ENCODE peak calls at places on chromosomes 7 and 10, in six cellular contexts. One of them, this sample, is unnamed.

GRCh38 chr10:6624392-6624791 is 44.3 kb upstream of the PRKCQ start:
- DNase-seq in stimulated activated CD4-positive, alpha-beta T cell treated with anti-CD3 and anti-CD28 coated beads, Interleukin-15, amount 100 ng/mL, for 1 hour: no peak
- DNase-seq in activated effector memory CD4-positive, alpha-beta T cell treated with anti-CD3 and anti-CD28 coated beads, Interleukin-2, amount 50 U/mL, for 16 hours: no peak
- DNase-seq in CD4-positive, alpha-beta T cell: no peak
- DNase-seq in HCEC 1CT: no peak
- DNase-seq in fibroblast of the conjunctiva: no peak
- DNase-seq in this sample: no peak

GRCh38 chr7:83738436-83738835 is 89.5 kb upstream of the SEMA3E start:
- DNase-seq in stimulated activated CD4-positive, alpha-beta T cell treated with anti-CD3 and anti-CD28 coated beads, Interleukin-15, amount 100 ng/mL, for 1 hour: no peak
- DNase-seq in HCEC 1CT: no peak
- DNase-seq in CD4-positive, alpha-beta T cell: no peak
- DNase-seq in activated effector memory CD4-positive, alpha-beta T cell treated with anti-CD3 and anti-CD28 coated beads, Interleukin-2, amount 50 U/mL, for 16 hours: no peak
- DNase-seq in fibroblast of the conjunctiva: no peak
- DNase-seq in this sample: no peak

GRCh38 chr10:131577786-131578471 is 266.4 kb upstream of the TCERG1L start:
- DNase-seq in fibroblast of the conjunctiva: no peak
- DNase-seq in activated effector memory CD4-positive, alpha-beta T cell treated with anti-CD3 and anti-CD28 coated beads, Interleukin-2, amount 50 U/mL, for 16 hours: no peak
- DNase-seq in HCEC 1CT: no peak
- DNase-seq in CD4-positive, alpha-beta T cell: no peak
- DNase-seq in stimulated activated CD4-positive, alpha-beta T cell treated with anti-CD3 and anti-CD28 coated beads, Interleukin-15, amount 100 ng/mL, for 1 hour: no peak
- DNase-seq in this sample: no peak

GRCh38 chr7:142301923-142302550 is 44.2 kb upstream of the PRSS58 start:
- DNase-seq in activated effector memory CD4-positive, alpha-beta T cell treated with anti-CD3 and anti-CD28 coated beads, Interleukin-2, amount 50 U/mL, for 16 hours: no peak
- DNase-seq in CD4-positive, alpha-beta T cell: no peak
- DNase-seq in fibroblast of the conjunctiva: no peak
- DNase-seq in HCEC 1CT: peak
- DNase-seq in stimulated activated CD4-positive, alpha-beta T cell treated with anti-CD3 and anti-CD28 coated beads, Interleukin-15, amount 100 ng/mL, for 1 hour: no peak
- DNase-seq in this sample: no peak

GRCh38 chr10:60270426-60270825 is 119.2 kb downstream of the ANK3 start:
- DNase-seq in stimulated activated CD4-positive, alpha-beta T cell treated with anti-CD3 and anti-CD28 coated beads, Interleukin-15, amount 100 ng/mL, for 1 hour: no peak
- DNase-seq in activated effector memory CD4-positive, alpha-beta T cell treated with anti-CD3 and anti-CD28 coated beads, Interleukin-2, amount 50 U/mL, for 16 hours: no peak
- DNase-seq in HCEC 1CT: peak
- DNase-seq in CD4-positive, alpha-beta T cell: no peak
- DNase-seq in fibroblast of the conjunctiva: no peak
- DNase-seq in this sample: no peak

GRCh38 chr10:29243750-29244149 is 45.1 kb upstream of the LYZL1 start:
- DNase-seq in fibroblast of the conjunctiva: no peak
- DNase-seq in HCEC 1CT: no peak
- DNase-seq in stimulated activated CD4-positive, alpha-beta T cell treated with anti-CD3 and anti-CD28 coated beads, Interleukin-15, amount 100 ng/mL, for 1 hour: no peak
- DNase-seq in CD4-positive, alpha-beta T cell: no peak
- DNase-seq in activated effector memory CD4-positive, alpha-beta T cell treated with anti-CD3 and anti-CD28 coated beads, Interleukin-2, amount 50 U/mL, for 16 hours: no peak
- DNase-seq in this sample: no peak

GRCh38 chr10:125165584-125166340 is 5.4 kb upstream of the CTBP2 start:
- DNase-seq in activated effector memory CD4-positive, alpha-beta T cell treated with anti-CD3 and anti-CD28 coated beads, Interleukin-2, amount 50 U/mL, for 16 hours: no peak
- DNase-seq in CD4-positive, alpha-beta T cell: no peak
- DNase-seq in stimulated activated CD4-positive, alpha-beta T cell treated with anti-CD3 and anti-CD28 coated beads, Interleukin-15, amount 100 ng/mL, for 1 hour: no peak
- DNase-seq in HCEC 1CT: no peak
- DNase-seq in fibroblast of the conjunctiva: no peak
- DNase-seq in this sample: no peak

GRCh38 chr10:325282-325681 is 190.0 kb downstream of the ZMYND11 start:
- DNase-seq in fibroblast of the conjunctiva: no peak
- DNase-seq in CD4-positive, alpha-beta T cell: no peak
- DNase-seq in activated effector memory CD4-positive, alpha-beta T cell treated with anti-CD3 and anti-CD28 coated beads, Interleukin-2, amount 50 U/mL, for 16 hours: no peak
- DNase-seq in stimulated activated CD4-positive, alpha-beta T cell treated with anti-CD3 and anti-CD28 coated beads, Interleukin-15, amount 100 ng/mL, for 1 hour: no peak
- DNase-seq in HCEC 1CT: no peak
- DNase-seq in this sample: no peak

GRCh38 chr10:44984671-44985101 is 6.1 kb upstream of the DEPP1 start:
- DNase-seq in stimulated activated CD4-positive, alpha-beta T cell treated with anti-CD3 and anti-CD28 coated beads, Interleukin-15, amount 100 ng/mL, for 1 hour: no peak
- DNase-seq in fibroblast of the conjunctiva: no peak
- DNase-seq in activated effector memory CD4-positive, alpha-beta T cell treated with anti-CD3 and anti-CD28 coated beads, Interleukin-2, amount 50 U/mL, for 16 hours: no peak
- DNase-seq in HCEC 1CT: no peak
- DNase-seq in CD4-positive, alpha-beta T cell: no peak
- DNase-seq in this sample: no peak

GRCh38 chr7:117158941-117159705 is 163.7 kb downstream of the WNT2 start:
- DNase-seq in stimulated activated CD4-positive, alpha-beta T cell treated with anti-CD3 and anti-CD28 coated beads, Interleukin-15, amount 100 ng/mL, for 1 hour: no peak
- DNase-seq in fibroblast of the conjunctiva: no peak
- DNase-seq in HCEC 1CT: no peak
- DNase-seq in activated effector memory CD4-positive, alpha-beta T cell treated with anti-CD3 and anti-CD28 coated beads, Interleukin-2, amount 50 U/mL, for 16 hours: no peak
- DNase-seq in CD4-positive, alpha-beta T cell: no peak
- DNase-seq in this sample: no peak

GRCh38 chr7:108486291-108486966 is 30.2 kb upstream of the NRCAM start:
- DNase-seq in CD4-positive, alpha-beta T cell: no peak
- DNase-seq in stimulated activated CD4-positive, alpha-beta T cell treated with anti-CD3 and anti-CD28 coated beads, Interleukin-15, amount 100 ng/mL, for 1 hour: no peak
- DNase-seq in fibroblast of the conjunctiva: no peak
- DNase-seq in HCEC 1CT: peak
- DNase-seq in activated effector memory CD4-positive, alpha-beta T cell treated with anti-CD3 and anti-CD28 coated beads, Interleukin-2, amount 50 U/mL, for 16 hours: no peak
- DNase-seq in this sample: peak

GRCh38 chr7:154171422-154171821 is 119.2 kb downstream of the DPP6 start:
- DNase-seq in stimulated activated CD4-positive, alpha-beta T cell treated with anti-CD3 and anti-CD28 coated beads, Interleukin-15, amount 100 ng/mL, for 1 hour: no peak
- DNase-seq in fibroblast of the conjunctiva: no peak
- DNase-seq in activated effector memory CD4-positive, alpha-beta T cell treated with anti-CD3 and anti-CD28 coated beads, Interleukin-2, amount 50 U/mL, for 16 hours: no peak
- DNase-seq in CD4-positive, alpha-beta T cell: no peak
- DNase-seq in HCEC 1CT: no peak
- DNase-seq in this sample: no peak

GRCh38 chr10:79179404-79180309 is 110.9 kb downstream of the ZMIZ1 start:
- DNase-seq in fibroblast of the conjunctiva: peak
- DNase-seq in activated effector memory CD4-positive, alpha-beta T cell treated with anti-CD3 and anti-CD28 coated beads, Interleukin-2, amount 50 U/mL, for 16 hours: no peak
- DNase-seq in CD4-positive, alpha-beta T cell: no peak
- DNase-seq in stimulated activated CD4-positive, alpha-beta T cell treated with anti-CD3 and anti-CD28 coated beads, Interleukin-15, amount 100 ng/mL, for 1 hour: no peak
- DNase-seq in HCEC 1CT: no peak
- DNase-seq in this sample: no peak

GRCh38 chr7:97871659-97872024 is 566 bp downstream of the ASNS start:
- DNase-seq in HCEC 1CT: no peak
- DNase-seq in fibroblast of the conjunctiva: no peak
- DNase-seq in activated effector memory CD4-positive, alpha-beta T cell treated with anti-CD3 and anti-CD28 coated beads, Interleukin-2, amount 50 U/mL, for 16 hours: no peak
- DNase-seq in stimulated activated CD4-positive, alpha-beta T cell treated with anti-CD3 and anti-CD28 coated beads, Interleukin-15, amount 100 ng/mL, for 1 hour: peak
- DNase-seq in CD4-positive, alpha-beta T cell: peak
- DNase-seq in this sample: no peak

GRCh38 chr10:131946321-131946751 is 35.4 kb downstream of the BNIP3 start:
- DNase-seq in activated effector memory CD4-positive, alpha-beta T cell treated with anti-CD3 and anti-CD28 coated beads, Interleukin-2, amount 50 U/mL, for 16 hours: no peak
- DNase-seq in HCEC 1CT: peak
- DNase-seq in fibroblast of the conjunctiva: peak
- DNase-seq in CD4-positive, alpha-beta T cell: no peak
- DNase-seq in stimulated activated CD4-positive, alpha-beta T cell treated with anti-CD3 and anti-CD28 coated beads, Interleukin-15, amount 100 ng/mL, for 1 hour: no peak
- DNase-seq in this sample: peak

GRCh38 chr10:11687357-11687771 is 54.8 kb upstream of the ECHDC3 start:
- DNase-seq in HCEC 1CT: no peak
- DNase-seq in activated effector memory CD4-positive, alpha-beta T cell treated with anti-CD3 and anti-CD28 coated beads, Interleukin-2, amount 50 U/mL, for 16 hours: no peak
- DNase-seq in fibroblast of the conjunctiva: no peak
- DNase-seq in CD4-positive, alpha-beta T cell: no peak
- DNase-seq in stimulated activated CD4-positive, alpha-beta T cell treated with anti-CD3 and anti-CD28 coated beads, Interleukin-15, amount 100 ng/mL, for 1 hour: no peak
- DNase-seq in this sample: no peak

GRCh38 chr10:124619195-124619594 is 125.0 kb downstream of the FAM53B start:
- DNase-seq in stimulated activated CD4-positive, alpha-beta T cell treated with anti-CD3 and anti-CD28 coated beads, Interleukin-15, amount 100 ng/mL, for 1 hour: no peak
- DNase-seq in HCEC 1CT: no peak
- DNase-seq in fibroblast of the conjunctiva: no peak
- DNase-seq in activated effector memory CD4-positive, alpha-beta T cell treated with anti-CD3 and anti-CD28 coated beads, Interleukin-2, amount 50 U/mL, for 16 hours: no peak
- DNase-seq in CD4-positive, alpha-beta T cell: no peak
- DNase-seq in this sample: no peak

GRCh38 chr7:18975276-18975675 is 142.2 kb downstream of the TWIST1 start:
- DNase-seq in CD4-positive, alpha-beta T cell: no peak
- DNase-seq in fibroblast of the conjunctiva: no peak
- DNase-seq in stimulated activated CD4-positive, alpha-beta T cell treated with anti-CD3 and anti-CD28 coated beads, Interleukin-15, amount 100 ng/mL, for 1 hour: no peak
- DNase-seq in activated effector memory CD4-positive, alpha-beta T cell treated with anti-CD3 and anti-CD28 coated beads, Interleukin-2, amount 50 U/mL, for 16 hours: no peak
- DNase-seq in HCEC 1CT: no peak
- DNase-seq in this sample: no peak

This sample was measured in skeletal muscle cell.